ENCODE peak calls at places on chromosomes 3 and 15, in ten cellular contexts. S is T-helper 1 cell; Q is activated CD8-positive, alpha-beta memory T cell treated with anti-CD3 and anti-CD28 coated beads, Interleukin-2, amount 50 U/mL, for 48 hours; O is ascending aorta; K is DMS153; C is posterior cingulate gyrus; V is stimulated activated naive B cell treated with anti-CD40 and anti-IgM and Interleukin-4, amounts not matched to agents 10 μg/mL and 1 μg/mL and 100 μg/mL, for 72 hours; H is HTR-8/SVneo; M is AG08395; R is T-helper 2 cell. A is an unnamed sample.

GRCh38 chr3:77871436-77871835 is 831.5 kb downstream of the ROBO2 start:
- DNase-seq in S (no peak), Q (no peak), O (no peak), K (no peak), C (no peak), V (no peak), H (no peak), M (no peak), R (no peak), A (no peak)

GRCh38 chr15:78841307-78841706 is 30.0 kb upstream of the ADAMTS7 start:
- DNase-seq in S (no peak), Q (no peak), O (no peak), K (no peak), C (no peak), V (no peak), H (no peak), M (no peak), R (no peak), A (no peak)

GRCh38 chr3:58666683-58667082 is at the start of gene FAM3D:
- DNase-seq in S (no peak), Q (peak; percentile 17), O (no peak), K (no peak), C (no peak), V (no peak), H (no peak), M (no peak), R (no peak), A (no peak)

GRCh38 chr3:101932326-101933108 is 83.2 kb downstream of the NFKBIZ start:
- DNase-seq in S (no peak), Q (no peak), O (no peak), K (no peak), C (no peak), V (no peak), H (no peak), M (no peak), R (no peak), A (no peak)

GRCh38 chr3:69890094-69890493 is 109.4 kb upstream of the SAMMSON start:
- DNase-seq in S (no peak), Q (no peak), O (no peak), K (no peak), C (no peak), V (no peak), H (no peak), M (no peak), R (no peak), A (no peak)

GRCh38 chr15:36880226-36880912 is 220.0 kb downstream of the MEIS2 start:
- DNase-seq in S (no peak), Q (peak; percentile 47), O (no peak), K (no peak), C (no peak), V (no peak), H (no peak), M (no peak), R (no peak), A (no peak)

GRCh38 chr3:69008980-69009379 is 4.5 kb downstream of the EOGT start:
- DNase-seq in S (no peak), Q (no peak), O (no peak), K (no peak), C (no peak), V (no peak), H (no peak), M (no peak), R (no peak), A (no peak)

GRCh38 chr15:40338041-40338657 is 2.6 kb downstream of the CCDC9B start:
- DNase-seq in S (peak; percentile 70), Q (peak; percentile 86), O (no peak), K (no peak), C (no peak), V (peak; percentile 61), H (peak; percentile 74), M (peak; percentile 70), R (peak; percentile 58), A (no peak)

GRCh38 chr15:99123706-99124451 is 19.0 kb downstream of the SYNM start:
- DNase-seq in S (no peak), Q (no peak), O (peak; percentile 64), K (no peak), C (peak; percentile 73), V (no peak), H (peak; percentile 87), M (peak; percentile 95), R (no peak), A (peak; percentile 96)

GRCh38 chr15:68425428-68426060 is 6.4 kb downstream of the ITGA11 start:
- DNase-seq in S (no peak), Q (no peak), O (no peak), K (no peak), C (no peak), V (no peak), H (no peak), M (peak; percentile 92), R (no peak), A (no peak)

GRCh38 chr3:174951023-174951422 is 91.9 kb downstream of the NAALADL2 start:
- DNase-seq in S (no peak), Q (no peak), O (no peak), K (no peak), C (no peak), V (no peak), H (peak; percentile 21), M (no peak), R (no peak), A (no peak)

GRCh38 chr3:23036728-23037127 is 166.4 kb upstream of the UBE2E2 start:
- DNase-seq in S (no peak), Q (no peak), O (no peak), K (no peak), C (no peak), V (no peak), H (no peak), M (no peak), R (no peak), A (no peak)

GRCh38 chr3:156551261-156551660 is 3.7 kb downstream of the SSR3 start:
- DNase-seq in S (no peak), Q (no peak), O (no peak), K (no peak), C (no peak), V (no peak), H (no peak), M (peak; percentile 18), R (no peak), A (no peak)

GRCh38 chr3:189985938-189986337 is 134.8 kb downstream of the P3H2 start:
- DNase-seq in S (no peak), Q (no peak), O (no peak), K (no peak), C (no peak), V (no peak), H (no peak), M (no peak), R (no peak), A (no peak)

GRCh38 chr3:27758083-27758482 is 36.0 kb upstream of the EOMES start:
- DNase-seq in S (no peak), Q (peak; percentile 57), O (no peak), K (no peak), C (no peak), V (no peak), H (peak; percentile 45), M (peak; percentile 92), R (no peak), A (no peak)

GRCh38 chr15:60079210-60079609 is 75.1 kb downstream of the FOXB1 start:
- DNase-seq in S (no peak), Q (no peak), O (no peak), K (no peak), C (no peak), V (no peak), H (no peak), M (no peak), R (no peak), A (no peak)

GRCh38 chr3:24690777-24691176 is 196.1 kb upstream of the THRB start:
- DNase-seq in S (no peak), Q (no peak), O (no peak), K (no peak), C (no peak), V (no peak), H (no peak), M (no peak), R (no peak), A (no peak)

GRCh38 chr15:34481370-34481769 is 43.8 kb upstream of the GOLGA8A start:
- DNase-seq in S (no peak), Q (no peak), O (no peak), K (no peak), C (no peak), V (no peak), H (no peak), M (no peak), R (no peak), A (no peak)

GRCh38 chr3:133563186-133563591 is 10.3 kb upstream of the CDV3 start:
- DNase-seq in S (no peak), Q (no peak), O (no peak), K (no peak), C (no peak), V (no peak), H (no peak), M (peak; percentile 60), R (no peak), A (no peak)

GRCh38 chr15:51172190-51172589 is 77.5 kb upstream of the TNFAIP8L3 start:
- DNase-seq in S (no peak), Q (no peak), O (no peak), K (no peak), C (no peak), V (no peak), H (no peak), M (peak; percentile 61), R (no peak), A (no peak)

GRCh38 chr3:13338231-13338630 is 81.9 kb downstream of the NUP210 start:
- DNase-seq in S (no peak), Q (no peak), O (no peak), K (no peak), C (no peak), V (no peak), H (no peak), M (no peak), R (no peak), A (no peak)

GRCh38 chr3:191901746-191902145 is 440.8 kb downstream of the PYDC2 start:
- DNase-seq in S (no peak), Q (no peak), O (no peak), K (no peak), C (no peak), V (no peak), H (peak; percentile 20), M (no peak), R (no peak), A (no peak)

GRCh38 chr15:79310612-79310984 is 314 bp upstream of the TMED3 start:
- DNase-seq in S (no peak), Q (no peak), O (no peak), K (no peak), C (no peak), V (no peak), H (no peak), M (no peak), R (no peak), A (no peak)

GRCh38 chr3:156675744-156676466 is 1.5 kb downstream of the TIPARP start:
- DNase-seq in S (peak; percentile 24), Q (no peak), O (no peak), K (peak; percentile 37), C (no peak), V (no peak), H (no peak), M (peak; percentile 52), R (peak; percentile 56), A (peak; percentile 69)

GRCh38 chr15:100041380-100041779 is 300.4 kb downstream of the ADAMTS17 start:
- DNase-seq in S (no peak), Q (no peak), O (no peak), K (no peak), C (no peak), V (no peak), H (no peak), M (no peak), R (no peak), A (no peak)

GRCh38 chr3:183988216-183988790 is 29.4 kb downstream of the ABCC5 start:
- DNase-seq in S (no peak), Q (no peak), O (no peak), K (no peak), C (no peak), V (no peak), H (peak; percentile 55), M (no peak), R (no peak), A (no peak)